ENCODE peak calls at places on chromosomes 11 and 22, in five cellular contexts. L is fibroblast of pulmonary artery, A is astrocyte, C is ovary, E is stomach. U is an unnamed sample.

GRCh38 chr11:35906681-35907080 is 37.2 kb upstream of the LDLRAD3 start:
- DNase-seq in L (no peak), A (no peak), C (no peak), E (no peak), U (no peak)

GRCh38 chr11:44652901-44653644 is 73.7 kb upstream of the TSPAN18 start:
- DNase-seq in L (no peak), A (no peak), C (no peak), E (no peak), U (no peak)

GRCh38 chr11:15158351-15159015 is 43.8 kb downstream of the INSC start:
- DNase-seq in L (peak), A (peak), C (no peak), E (no peak), U (peak)

GRCh38 chr11:6633422-6634408 is 14.5 kb upstream of the TPP1 start:
- DNase-seq in L (no peak), A (no peak), C (no peak), E (no peak), U (no peak)

GRCh38 chr11:116093481-116093880 is 589.3 kb upstream of the CADM1 start:
- DNase-seq in L (no peak), A (no peak), C (no peak), E (no peak), U (no peak)

GRCh38 chr11:73268671-73269271 is 3.4 kb upstream of the P2RY6 start:
- DNase-seq in L (no peak), A (no peak), C (no peak), E (peak), U (no peak)

GRCh38 chr11:100741866-100742625 is 55.0 kb downstream of the ARHGAP42 start:
- DNase-seq in L (no peak), A (no peak), C (no peak), E (no peak), U (no peak)

GRCh38 chr22:19169947-19170318 is 8.6 kb downstream of the SLC25A1 start:
- DNase-seq in L (no peak), A (no peak), C (peak), E (no peak), U (no peak)

GRCh38 chr22:44491666-44492405 is 6.2 kb downstream of the RTL6 start:
- DNase-seq in L (no peak), A (no peak), C (no peak), E (no peak), U (no peak)

GRCh38 chr11:35318977-35319925 is 100.1 kb downstream of the SLC1A2 start:
- DNase-seq in L (no peak), A (peak), C (no peak), E (no peak), U (no peak)

GRCh38 chr11:11965192-11965591 is 43.2 kb downstream of the DKK3 start:
- DNase-seq in L (no peak), A (no peak), C (no peak), E (no peak), U (no peak)

GRCh38 chr11:76256448-76256847 is 50.1 kb upstream of the WNT11 start:
- DNase-seq in L (no peak), A (no peak), C (no peak), E (no peak), U (no peak)

GRCh38 chr11:15941206-15941770 is 415.1 kb downstream of the SOX6 start:
- DNase-seq in L (peak), A (peak), C (peak), E (no peak), U (peak)

GRCh38 chr11:119015054-119015611 is 3.0 kb downstream of the RPS25 start:
- DNase-seq in L (no peak), A (no peak), C (no peak), E (no peak), U (no peak)

GRCh38 chr11:57210731-57211335 is 26.2 kb downstream of the APLNR start:
- DNase-seq in L (no peak), A (no peak), C (no peak), E (no peak), U (no peak)

GRCh38 chr11:64696045-64696444 is 27.0 kb downstream of the NRXN2 start:
- DNase-seq in L (no peak), A (no peak), C (no peak), E (no peak), U (no peak)

GRCh38 chr11:57348636-57349323 is 10.6 kb downstream of the P2RX3 start:
- DNase-seq in L (no peak), A (no peak), C (no peak), E (no peak), U (peak)

GRCh38 chr11:82701847-82702520 is 31.7 kb downstream of the FAM181B start:
- DNase-seq in L (peak), A (no peak), C (no peak), E (no peak), U (peak)

GRCh38 chr11:128501576-128502549 is 85.5 kb downstream of the ETS1 start:
- DNase-seq in L (peak), A (peak), C (no peak), E (no peak), U (peak)
- H3K4me3 ChIP-seq in L (peak), A (peak), C (no peak), E (no peak), U (no peak)

DNA sequence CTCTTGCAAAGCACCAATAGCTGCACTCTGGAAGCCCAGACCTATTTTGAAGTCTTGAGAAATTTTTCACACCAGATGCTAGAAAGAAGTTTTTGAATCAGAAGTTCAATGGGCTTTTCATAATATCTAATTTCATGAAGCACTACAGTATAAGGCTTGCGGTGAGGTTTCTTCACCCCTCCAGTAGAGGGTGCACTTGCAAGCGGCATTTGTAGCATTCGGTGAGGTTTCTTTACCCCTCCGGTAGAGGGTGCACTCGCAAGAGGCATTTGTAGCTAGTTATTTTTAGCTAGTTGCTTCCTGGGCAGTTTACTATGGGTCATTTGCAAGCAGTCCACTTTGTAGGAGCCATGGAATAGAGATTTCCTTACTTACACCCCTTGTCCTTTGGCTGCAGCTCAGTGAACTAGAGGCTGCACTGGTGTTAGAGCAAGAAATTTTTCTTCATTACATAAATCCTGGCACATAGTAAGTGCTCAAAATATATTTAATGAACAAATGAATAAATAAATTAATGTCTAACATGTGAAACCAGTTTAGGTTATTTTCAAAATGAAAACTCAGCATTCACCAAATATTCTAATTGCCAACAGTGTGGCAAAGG is 7.8 kb upstream of the NOX4 start:
- DNase-seq in L (no peak), A (no peak), C (no peak), E (no peak), U (no peak)
- TF ChIP-seq CTCF in L (peak), A (peak), C (no peak), E (peak), U (peak)

DNA sequence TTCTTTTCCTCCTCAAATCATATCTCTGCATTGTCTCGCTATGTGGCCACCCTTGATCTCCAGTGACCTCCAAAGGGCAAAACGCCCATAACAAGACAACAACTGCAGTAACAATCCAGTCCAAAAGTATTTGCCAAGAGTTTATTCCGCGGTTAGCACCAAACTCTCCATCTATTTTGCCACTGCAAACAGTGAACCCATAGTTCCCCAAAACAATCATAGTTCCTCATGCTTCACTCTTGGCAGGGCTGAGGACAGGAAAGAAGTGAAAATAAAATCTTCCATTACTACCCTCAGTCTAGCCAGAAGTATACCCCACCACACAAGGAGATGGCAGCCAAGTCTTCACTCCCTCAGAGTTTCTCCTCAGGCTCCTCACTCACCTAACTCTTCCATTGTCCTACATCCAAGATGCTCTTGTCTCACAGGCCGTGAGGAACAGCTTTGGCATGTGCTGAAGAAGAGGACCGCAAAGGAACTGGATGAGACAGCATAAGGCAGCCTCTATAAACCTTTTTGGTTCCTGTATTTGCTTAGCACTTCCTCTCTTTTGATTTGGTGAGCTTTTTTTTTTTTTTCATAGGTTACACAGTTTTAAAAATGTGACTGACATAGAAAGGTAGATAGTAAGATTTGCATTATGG is at the start of gene LPXN:
- DNase-seq in L (peak), A (peak), C (no peak), E (no peak), U (peak)
- H3K4me3 ChIP-seq in L (peak), A (peak), C (no peak), E (peak), U (peak)

GRCh38 chr11:132858203-132858602 is 674.1 kb downstream of the OPCML start:
- DNase-seq in L (peak), A (peak), C (no peak), E (no peak), U (no peak)
- TF ChIP-seq CTCF in L (peak), A (no peak), C (no peak), E (no peak), U (no peak)

GRCh38 chr11:78080084-78080817 is 589 bp upstream of the NDUFC2 start:
- DNase-seq in L (no peak), A (no peak), C (no peak), E (no peak), U (no peak)
- H3K4me3 ChIP-seq in L (peak), A (peak), C (peak), E (peak), U (peak)

U was measured in fibroblast of mammary gland.